ENCODE peak calls at places on chromosome 4, in six cellular contexts. B, V, A, M, C and N are unnamed samples.

GRCh38 chr4:100872811-100873210 is 355.0 kb upstream of the EMCN start:
- DNase-seq in A (no peak), C (no peak), M (no peak), V (no peak), B (peak; percentile 46), N (no peak)

GRCh38 chr4:76028242-76028859 is 5.1 kb upstream of the CXCL10 start:
- DNase-seq in B (no peak), V (no peak), C (peak; percentile 6), M (no peak), A (peak; percentile 15), N (no peak)

GRCh38 chr4:120844528-120844921 is 78.0 kb downstream of the PRDM5 start:
- DNase-seq in C (no peak), B (no peak), M (no peak), V (no peak), A (no peak), N (no peak)

GRCh38 chr4:103753868-103754653 is 34.3 kb upstream of the TACR3 start:
- DNase-seq in V (no peak), M (no peak), B (no peak), C (no peak), A (no peak), N (no peak)

GRCh38 chr4:21763865-21764264 is 184.7 kb downstream of the KCNIP4 start:
- DNase-seq in C (no peak), V (no peak), M (no peak), B (no peak), A (no peak), N (no peak)

GRCh38 chr4:45442466-45442865 is 681.4 kb downstream of the GABRG1 start:
- DNase-seq in A (peak; percentile 49), B (no peak), M (no peak), V (no peak), C (no peak), N (no peak)

GRCh38 chr4:122874194-122874593 is 47.6 kb downstream of the FGF2 start:
- DNase-seq in A (peak; percentile 88), V (peak; percentile 67), M (no peak), C (no peak), B (peak; percentile 63), N (peak; percentile 63)

GRCh38 chr4:85747871-85748491 is 273.0 kb downstream of the ARHGAP24 start:
- DNase-seq in B (no peak), M (no peak), C (peak; percentile 33), V (peak; percentile 76), A (peak; percentile 39), N (peak; percentile 52)

GRCh38 chr4:54433686-54434085 is 204.6 kb downstream of the PDGFRA start:
- DNase-seq in C (no peak), A (no peak), M (no peak), B (no peak), V (peak; percentile 3), N (no peak)

GRCh38 chr4:113446019-113446418 is 315.5 kb downstream of the CAMK2D start:
- DNase-seq in V (peak; percentile 73), B (peak; percentile 82), A (peak; percentile 21), C (no peak), M (no peak), N (no peak)

GRCh38 chr4:156725257-156725656 is 246.3 kb downstream of the PDGFC start:
- DNase-seq in C (no peak), A (no peak), M (peak; percentile 80), V (no peak), B (no peak), N (no peak)

GRCh38 chr4:85783483-85783882 is 308.5 kb downstream of the ARHGAP24 start:
- DNase-seq in B (no peak), M (no peak), V (peak; percentile 92), C (no peak), A (peak; percentile 42), N (peak; percentile 18)

GRCh38 chr4:73018595-73018994 is 50.9 kb downstream of the COX18 start:
- DNase-seq in V (no peak), A (no peak), M (no peak), C (no peak), B (no peak), N (no peak)

GRCh38 chr4:140556372-140557085 is 12.2 kb downstream of the UCP1 start:
- DNase-seq in C (no peak), V (no peak), B (no peak), A (no peak), M (no peak), N (no peak)

GRCh38 chr4:13461511-13461910 is 22.6 kb downstream of the RAB28 start:
- DNase-seq in V (no peak), M (no peak), C (no peak), A (no peak), B (no peak), N (no peak)

GRCh38 chr4:99832313-99832712 is 15.7 kb downstream of the DAPP1 start:
- DNase-seq in A (peak; percentile 11), B (no peak), C (no peak), V (no peak), M (no peak), N (no peak)

GRCh38 chr4:122086338-122086737 is 65.8 kb upstream of the BLTP1 start:
- DNase-seq in B (no peak), M (no peak), C (no peak), V (no peak), A (no peak), N (no peak)

GRCh38 chr4:74671074-74671698 is 123.1 kb downstream of the BTC start:
- DNase-seq in A (peak; percentile 62), V (peak; percentile 68), B (peak; percentile 37), C (no peak), M (no peak), N (peak; percentile 48)

GRCh38 chr4:99201687-99202086 is 17.4 kb downstream of the ADH6 start:
- DNase-seq in V (no peak), A (no peak), B (no peak), M (no peak), C (no peak), N (peak; percentile 16)

GRCh38 chr4:40322853-40323252 is 12.3 kb upstream of the CHRNA9 start:
- DNase-seq in C (no peak), V (peak; percentile 51), A (no peak), B (no peak), M (no peak), N (no peak)

GRCh38 chr4:32697281-32697814 is 1977.2 kb downstream of the PCDH7 start:
- DNase-seq in C (no peak), V (no peak), A (no peak), B (no peak), M (no peak), N (no peak)

GRCh38 chr4:20313237-20314030 is 61.7 kb downstream of the SLIT2 start:
- DNase-seq in V (no peak), A (no peak), M (peak; percentile 23), B (no peak), C (no peak), N (no peak)

GRCh38 chr4:111838406-111838930 is 306.8 kb upstream of the FAM241A start:
- DNase-seq in C (no peak), B (no peak), V (no peak), M (no peak), A (no peak), N (no peak)

GRCh38 chr4:85113706-85114105 is 147.2 kb upstream of the WDFY3 start:
- DNase-seq in M (no peak), C (no peak), V (no peak), B (no peak), A (no peak), N (no peak)

GRCh38 chr4:54065282-54066087 is 1.1 kb upstream of the CHIC2 start:
- DNase-seq in V (peak; percentile 45), C (no peak), M (no peak), B (no peak), A (no peak), N (peak; percentile 42)

GRCh38 chr4:113781439-113782040 is 20.0 kb upstream of the CAMK2D start:
- DNase-seq in A (peak; percentile 2), V (no peak), M (no peak), C (no peak), B (no peak), N (peak; percentile 18)

GRCh38 chr4:90425893-90426292 is 298.7 kb downstream of the CCSER1 start:
- DNase-seq in C (no peak), M (no peak), B (no peak), A (no peak), V (no peak), N (no peak)